ENCODE peak calls at places on chromosomes 7 and 10, in nine cellular contexts. C is mammary epithelial cell, J is MM.1S, G is hepatocyte, D is HCT116, X is GM23338, R is colonic mucosa, Y is stomach, V is heart left ventricle. F is an unnamed sample.

GRCh38 chr10:129754211-129755050 is 209.6 kb downstream of the EBF3 start:
- DNase-seq in C (no peak), J (no peak), G (no peak), D (no peak), X (no peak), R (no peak), Y (peak; percentile 5), V (no peak), F (no peak)

GRCh38 chr10:63702107-63702506 is 180.9 kb downstream of the REEP3 start:
- DNase-seq in C (no peak), J (no peak), G (no peak), D (no peak), X (no peak), R (no peak), Y (no peak), V (no peak), F (no peak)

GRCh38 chr7:38881947-38882684 is 26.9 kb downstream of the VPS41 start:
- DNase-seq in C (peak; percentile 65), J (no peak), G (no peak), D (no peak), X (no peak), R (no peak), Y (no peak), V (no peak), F (no peak)

GRCh38 chr10:114584419-114584818 is 73.7 kb downstream of the ABLIM1 start:
- DNase-seq in C (no peak), J (no peak), G (no peak), D (no peak), X (no peak), R (no peak), Y (no peak), V (no peak), F (no peak)

GRCh38 chr7:28500143-28500542 is 87.8 kb downstream of the CREB5 start:
- DNase-seq in C (no peak), J (no peak), G (no peak), D (no peak), X (no peak), R (no peak), Y (no peak), V (no peak), F (no peak)

GRCh38 chr10:103969436-103969835 is 2.5 kb downstream of the SLK start:
- DNase-seq in C (peak; percentile 14), J (no peak), G (no peak), D (no peak), X (no peak), R (no peak), Y (no peak), V (no peak), F (no peak)

GRCh38 chr10:109899578-109900355 is 23.5 kb downstream of the XPNPEP1 start:
- DNase-seq in C (no peak), J (no peak), G (no peak), D (no peak), X (no peak), R (no peak), Y (no peak), V (no peak), F (no peak)

GRCh38 chr10:72611783-72612182 is 14.1 kb downstream of the MICU1 start:
- DNase-seq in C (no peak), J (peak; percentile 10), G (no peak), D (no peak), X (no peak), R (no peak), Y (no peak), V (no peak), F (no peak)

GRCh38 chr10:31051703-31052102 is 20.0 kb upstream of the ZNF438 start:
- DNase-seq in C (no peak), J (no peak), G (no peak), D (no peak), X (no peak), R (no peak), Y (no peak), V (no peak), F (no peak)

GRCh38 chr7:41189866-41190265 is 513.0 kb downstream of the INHBA start:
- DNase-seq in C (peak; percentile 97), J (no peak), G (peak; percentile 23), D (peak; percentile 33), X (no peak), R (no peak), Y (no peak), V (no peak), F (no peak)

GRCh38 chr7:157652954-157653826 is 316.4 kb downstream of the DNAJB6 start:
- DNase-seq in C (no peak), J (no peak), G (no peak), D (no peak), X (no peak), R (no peak), Y (no peak), V (no peak), F (no peak)

GRCh38 chr10:75402486-75403143 is 1.1 kb upstream of the ZNF503 start:
- DNase-seq in C (peak; percentile 40), J (peak; percentile 45), G (peak; percentile 87), D (no peak), X (peak; percentile 70), R (peak; percentile 45), Y (peak; percentile 42), V (peak; percentile 47), F (no peak)

GRCh38 chr7:636396-636795 is 90.1 kb upstream of the DNAAF5 start:
- DNase-seq in C (no peak), J (no peak), G (no peak), D (peak; percentile 65), X (no peak), R (no peak), Y (peak; percentile 59), V (no peak), F (no peak)

GRCh38 chr7:13044309-13044708 is 356.9 kb downstream of the ARL4A start:
- DNase-seq in C (no peak), J (no peak), G (no peak), D (peak; percentile 43), X (peak; percentile 5), R (no peak), Y (no peak), V (no peak), F (no peak)

DNA sequence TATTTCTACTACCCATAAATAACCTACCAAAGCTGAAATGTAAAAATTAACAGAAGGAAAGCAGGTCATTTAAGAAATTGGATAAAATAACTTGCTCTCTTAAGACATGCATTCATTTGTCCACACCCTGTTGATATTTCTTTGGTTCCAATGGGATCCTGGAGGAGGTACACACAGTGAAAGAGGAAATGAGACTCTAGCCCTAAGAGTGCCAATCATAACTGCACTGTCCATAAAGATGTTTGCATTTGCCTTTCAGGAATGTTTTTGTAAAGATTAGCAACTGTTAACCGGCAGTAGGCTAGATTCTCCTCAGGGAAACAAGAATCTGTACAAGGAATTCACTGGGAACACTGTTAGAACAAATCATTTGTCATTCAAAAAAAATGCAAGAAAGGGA is 61.0 kb downstream of the MEOX2 start:
- DNase-seq in C (no peak), J (no peak), G (no peak), D (no peak), X (no peak), R (no peak), Y (no peak), V (no peak), F (no peak)
- H3K4me3 ChIP-seq in C (no peak overlapping the region), J (no peak overlapping the region), G (no peak overlapping the region), D (no peak overlapping the region), X (no peak overlapping the region), R (no peak overlapping the region), Y (no peak overlapping the region), V (no peak overlapping the region), F (no peak overlapping the region)

DNA sequence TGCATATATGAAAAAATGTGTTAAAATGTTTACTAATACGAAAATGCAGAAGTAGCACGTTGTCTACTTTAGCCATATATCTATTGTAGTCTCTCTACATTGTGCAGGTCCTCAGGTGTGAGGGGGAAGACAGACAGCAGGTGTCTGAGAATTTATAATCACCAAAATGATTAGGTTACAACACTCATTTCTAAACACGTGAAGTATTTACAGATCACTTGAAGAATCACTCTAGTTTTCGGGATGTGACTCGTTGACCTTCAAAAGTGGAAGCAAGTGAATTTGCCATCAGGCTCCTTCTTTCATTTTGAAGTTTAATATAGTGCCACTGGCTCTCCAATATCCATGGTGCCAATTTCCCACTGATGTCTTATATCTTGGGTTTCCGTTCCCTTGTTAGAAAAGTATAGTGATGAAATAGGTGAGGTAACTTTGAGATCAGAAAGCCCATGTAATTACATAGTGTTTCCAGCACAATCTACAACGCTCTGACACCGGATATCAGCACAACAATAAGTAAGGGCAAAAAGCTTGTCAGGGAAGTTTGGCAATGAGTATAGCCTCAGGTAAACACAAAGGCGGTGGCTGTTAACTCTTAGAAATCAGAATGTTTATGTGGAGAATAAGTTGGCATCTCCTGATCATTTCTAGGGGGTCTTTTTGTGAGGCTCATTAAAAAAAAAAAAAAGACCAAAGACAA is 57.5 kb upstream of the SP4 start:
- DNase-seq in C (no peak), J (no peak), G (no peak), D (no peak), X (peak; percentile 28), R (no peak), Y (no peak), V (no peak), F (no peak)
- H3K4me1 ChIP-seq in C (no peaks in the 10 kb centered on the region), J (peaks cover 30% of the 10 kb centered on the region), G (peaks cover 10% of the 10 kb centered on the region), D (peaks cover 10% of the 10 kb centered on the region), X (peaks cover 18% of the 10 kb centered on the region), R (no peaks in the 10 kb centered on the region), Y (peaks cover 7% of the 10 kb centered on the region), V (no peaks in the 10 kb centered on the region), F (peaks cover 14% of the 10 kb centered on the region)

GRCh38 chr7:73504017-73504416 is 18.1 kb downstream of the BAZ1B start:
- DNase-seq in C (no peak), J (no peak), G (no peak), D (no peak), X (no peak), R (no peak), Y (no peak), V (no peak), F (no peak)

GRCh38 chr7:73504920-73505319 is 17.2 kb downstream of the BAZ1B start:
- DNase-seq in C (no peak), J (no peak), G (no peak), D (no peak), X (no peak), R (no peak), Y (no peak), V (no peak), F (no peak)

GRCh38 chr7:73507556-73507955 is 14.5 kb downstream of the BAZ1B start:
- DNase-seq in C (no peak), J (no peak), G (no peak), D (no peak), X (no peak), R (no peak), Y (no peak), V (no peak), F (no peak)

GRCh38 chr7:73503229-73503628 is 18.9 kb downstream of the BAZ1B start:
- DNase-seq in C (no peak), J (no peak), G (no peak), D (no peak), X (no peak), R (no peak), Y (no peak), V (no peak), F (no peak)
- H3K36me3 ChIP-seq in C (peaks cover 60% of the 10 kb centered on the region), J (peaks cover 31% of the 10 kb centered on the region), G (peaks cover 6% of the 10 kb centered on the region), D (peaks cover 59% of the 10 kb centered on the region), X (peaks cover 84% of the 10 kb centered on the region), R (peaks cover 32% of the 10 kb centered on the region), Y (peaks cover 100% of the 10 kb centered on the region), V (peaks cover 85% of the 10 kb centered on the region), F (peaks cover 97% of the 10 kb centered on the region)

DNA sequence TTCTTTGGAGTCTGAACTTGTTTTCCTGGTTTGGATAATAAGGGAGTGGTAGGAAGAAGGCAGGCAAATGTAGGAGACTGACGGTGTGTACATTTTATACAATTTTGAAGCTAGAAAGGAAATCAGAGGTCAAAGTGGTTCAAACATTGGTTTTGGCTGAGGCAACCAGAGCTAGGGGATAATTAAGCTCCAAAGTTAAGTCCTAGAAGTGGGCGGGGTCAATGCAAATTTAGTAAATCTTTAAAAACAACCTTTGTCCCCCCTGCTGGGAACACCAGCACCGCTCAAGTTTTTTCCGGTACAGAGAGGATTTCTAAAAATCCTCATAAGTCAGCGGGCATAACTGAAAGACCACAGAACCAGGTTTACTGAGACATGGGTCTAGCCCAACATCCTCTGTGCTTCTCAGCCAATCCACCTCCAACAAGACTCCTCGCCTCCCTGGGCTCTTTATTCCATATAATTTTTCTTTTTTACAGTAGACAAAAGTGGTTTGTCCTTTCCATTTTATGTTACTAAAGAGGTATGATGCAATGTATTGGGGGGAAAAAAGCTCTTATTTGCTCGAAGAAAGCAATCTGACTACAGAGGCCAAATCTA is 1.7 kb downstream of the GLUD1 start:
- DNase-seq in C (peak; percentile 41), J (peak; percentile 82), G (peak; percentile 74), D (no peak), X (peak; percentile 97), R (peak; percentile 77), Y (no peak), V (no peak), F (peak; percentile 77)
- H3K4me3 ChIP-seq in C (peak overlapping the region; percentile 83), J (peak overlapping the region; percentile 82), G (peak overlapping the region; percentile 57), D (peak overlapping the region; percentile 80), X (peak overlapping the region; percentile 56), R (peak overlapping the region; percentile 55), Y (peak overlapping the region; percentile 60), V (peak overlapping the region; percentile 70), F (peak overlapping the region; percentile 49)